ENCODE peak calls at places on chromosomes 5 and 9, in four cellular contexts. S is neural progenitor cell, M is hepatocyte, X is MM.1S. N is an unnamed sample.

GRCh38 chr9:136120119-136120393 is 1.4 kb upstream of the TMEM250 start:
- DNase-seq in S (no peak), M (no peak), X (no peak), N (no peak)

GRCh38 chr5:168477060-168477459 is 9.2 kb upstream of the RARS1 start:
- DNase-seq in S (no peak), M (no peak), X (no peak), N (peak)

GRCh38 chr5:35884125-35884788 is 27.6 kb downstream of the IL7R start:
- DNase-seq in S (no peak), M (no peak), X (peak), N (no peak)

GRCh38 chr9:96515629-96516470 is 65.9 kb downstream of the HABP4 start:
- DNase-seq in S (no peak), M (no peak), X (no peak), N (no peak)

GRCh38 chr5:149432861-149433462 is 53.9 kb upstream of the IL17B start:
- DNase-seq in S (no peak), M (no peak), X (no peak), N (no peak)

GRCh38 chr5:159156839-159157238 is 52.5 kb downstream of the RNF145 start:
- DNase-seq in S (peak), M (peak), X (peak), N (peak)

GRCh38 chr5:73605223-73606087 is 20.5 kb upstream of the ARHGEF28 start:
- DNase-seq in S (no peak), M (peak), X (no peak), N (no peak)

GRCh38 chr9:113319054-113319453 is 15.9 kb upstream of the RNF183 start:
- DNase-seq in S (no peak), M (no peak), X (no peak), N (no peak)

GRCh38 chr5:139765040-139765408 is 30.6 kb upstream of the PSD2 start:
- DNase-seq in S (no peak), M (no peak), X (no peak), N (no peak)

GRCh38 chr5:22908129-22908528 is 55.0 kb upstream of the CDH12 start:
- DNase-seq in S (no peak), M (peak), X (no peak), N (no peak)

GRCh38 chr9:98707158-98708102 is 1.3 kb downstream of the GABBR2 start:
- DNase-seq in S (peak), M (peak), X (peak), N (peak)

GRCh38 chr5:73374520-73375235 is 73.9 kb downstream of the FOXD1 start:
- DNase-seq in S (no peak), M (no peak), X (no peak), N (no peak)

GRCh38 chr9:21028476-21028875 is 3.0 kb downstream of the HACD4 start:
- DNase-seq in S (no peak), M (no peak), X (no peak), N (no peak)

GRCh38 chr5:181126841-181127240 is 4.1 kb downstream of the OR2V1 start:
- DNase-seq in S (no peak), M (no peak), X (no peak), N (no peak)

DNA sequence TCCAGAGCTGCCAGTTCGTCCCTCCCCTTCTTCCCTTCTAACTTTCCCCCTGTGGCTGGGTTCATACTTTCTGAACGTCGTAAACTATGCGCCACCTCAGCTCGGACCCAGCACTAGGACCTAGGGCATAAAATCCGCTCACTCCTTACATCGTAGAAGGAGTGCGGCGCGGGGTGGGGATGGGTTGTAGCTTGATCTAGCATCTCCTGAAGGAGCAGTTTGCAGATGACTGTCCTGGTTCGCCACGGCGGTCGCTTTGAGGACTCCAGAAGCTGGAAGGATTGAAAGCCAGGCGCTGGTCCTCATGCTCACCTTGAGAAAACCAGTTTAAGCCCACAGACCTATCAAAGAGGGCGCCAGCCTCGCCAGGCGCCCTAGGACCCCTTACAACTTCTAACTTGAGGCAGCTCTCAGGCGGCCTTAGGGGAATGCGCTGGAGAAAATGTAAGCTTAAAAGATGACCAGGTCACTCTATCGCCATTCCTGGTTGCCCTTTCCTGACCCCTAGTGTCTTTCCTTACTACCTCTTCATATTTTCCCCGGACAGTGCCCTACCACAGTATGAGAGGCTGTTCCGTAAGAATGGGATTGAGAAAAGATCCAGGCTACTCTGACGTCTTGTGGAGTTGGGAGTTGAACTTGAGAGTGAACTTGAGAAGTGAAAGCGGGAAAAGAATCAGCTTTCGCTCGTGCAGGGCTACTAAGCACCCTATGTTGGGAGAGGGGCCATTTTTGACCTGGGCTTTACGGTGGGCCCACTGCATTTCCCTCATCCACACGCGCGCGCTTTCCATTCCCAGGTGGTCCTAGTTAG is 2.8 kb downstream of the RORB start:
- DNase-seq in S (peak), M (peak), X (no peak), N (peak)
- TF ChIP-seq EZH2 in S (peak), M (peak), X (no peak), N (peak)

GRCh38 chr5:134275822-134276221 is 49.9 kb upstream of the PPP2CA start:
- DNase-seq in S (no peak), M (no peak), X (peak), N (no peak)
- TF ChIP-seq EZH2phosphoT487 in S (no peak), M (no peak), X (no peak), N (no peak)

GRCh38 chr9:86939311-86939710 is 8.0 kb downstream of the GAS1 start:
- DNase-seq in S (no peak), M (no peak), X (no peak), N (no peak)
- TF ChIP-seq EZH2 in S (no peak), M (no peak), X (no peak), N (no peak)

GRCh38 chr9:92312887-92313623 is 12.1 kb downstream of the NOL8 start:
- DNase-seq in S (no peak), M (no peak), X (no peak), N (no peak)
- TF ChIP-seq EZH2phosphoT487 in S (no peak), M (no peak), X (no peak), N (no peak)

GRCh38 chr5:115816226-115817042 is at the start of gene CDO1:
- DNase-seq in S (peak), M (peak), X (no peak), N (peak)
- TF ChIP-seq EZH2 in S (no peak), M (peak), X (no peak), N (peak)

GRCh38 chr9:89969156-89969566 is 364.3 kb downstream of the GADD45G start:
- DNase-seq in S (no peak), M (peak), X (no peak), N (no peak)
- TF ChIP-seq EZH2phosphoT487 in S (no peak), M (no peak), X (no peak), N (no peak)

GRCh38 chr5:74866653-74867162 is 521 bp upstream of the FAM169A start:
- DNase-seq in S (peak), M (peak), X (no peak), N (peak)
- TF ChIP-seq EZH2 in S (peak), M (no peak), X (no peak), N (no peak)